ENCODE peak calls at places on chromosome 13, in seven cellular contexts. One of them, this sample, is unnamed.
A peak's percentile ranks its signal among the peaks of the same experiment; 100 is the strongest.

GRCh38 chr13:76425930-76426329 is 460.3 kb downstream of the KCTD12 start:
- DNase-seq in NCI-H2171: peak; percentile 69
- DNase-seq in activated CD4-positive, CD25-positive, alpha-beta regulatory T cell treated with anti-CD3 and anti-CD28 coated beads, Interleukin-2, amount 50 U/mL, for 16 hours: no peak
- DNase-seq in activated naive CD4-positive, alpha-beta T cell treated with anti-CD3 and anti-CD28 coated beads, Interleukin-2, amount 10 ng/mL, durations not matched to agents 7 days and 5 days: no peak
- DNase-seq in midbrain: no peak
- DNase-seq in C1 segment of cervical spinal cord: no peak
- DNase-seq in kidney tubule cell: peak; percentile 11
- DNase-seq in this sample: no peak

GRCh38 chr13:71968025-71968424 is 101.0 kb upstream of the DACH1 start:
- DNase-seq in NCI-H2171: no peak
- DNase-seq in activated CD4-positive, CD25-positive, alpha-beta regulatory T cell treated with anti-CD3 and anti-CD28 coated beads, Interleukin-2, amount 50 U/mL, for 16 hours: no peak
- DNase-seq in activated naive CD4-positive, alpha-beta T cell treated with anti-CD3 and anti-CD28 coated beads, Interleukin-2, amount 10 ng/mL, durations not matched to agents 7 days and 5 days: no peak
- DNase-seq in midbrain: no peak
- DNase-seq in C1 segment of cervical spinal cord: no peak
- DNase-seq in kidney tubule cell: peak; percentile 2
- DNase-seq in this sample: no peak

GRCh38 chr13:67119481-67119883 is 110.7 kb downstream of the PCDH9 start:
- DNase-seq in NCI-H2171: no peak
- DNase-seq in activated CD4-positive, CD25-positive, alpha-beta regulatory T cell treated with anti-CD3 and anti-CD28 coated beads, Interleukin-2, amount 50 U/mL, for 16 hours: no peak
- DNase-seq in activated naive CD4-positive, alpha-beta T cell treated with anti-CD3 and anti-CD28 coated beads, Interleukin-2, amount 10 ng/mL, durations not matched to agents 7 days and 5 days: no peak
- DNase-seq in midbrain: no peak
- DNase-seq in C1 segment of cervical spinal cord: no peak
- DNase-seq in kidney tubule cell: peak; percentile 89
- DNase-seq in this sample: no peak

GRCh38 chr13:98216135-98216565 is 39.1 kb upstream of the RNF113B start:
- DNase-seq in NCI-H2171: no peak
- DNase-seq in activated CD4-positive, CD25-positive, alpha-beta regulatory T cell treated with anti-CD3 and anti-CD28 coated beads, Interleukin-2, amount 50 U/mL, for 16 hours: no peak
- DNase-seq in activated naive CD4-positive, alpha-beta T cell treated with anti-CD3 and anti-CD28 coated beads, Interleukin-2, amount 10 ng/mL, durations not matched to agents 7 days and 5 days: no peak
- DNase-seq in midbrain: no peak
- DNase-seq in C1 segment of cervical spinal cord: no peak
- DNase-seq in kidney tubule cell: peak; percentile 92
- DNase-seq in this sample: no peak

GRCh38 chr13:77509221-77509620 is 26.3 kb upstream of the SCEL start:
- DNase-seq in NCI-H2171: no peak
- DNase-seq in activated CD4-positive, CD25-positive, alpha-beta regulatory T cell treated with anti-CD3 and anti-CD28 coated beads, Interleukin-2, amount 50 U/mL, for 16 hours: no peak
- DNase-seq in activated naive CD4-positive, alpha-beta T cell treated with anti-CD3 and anti-CD28 coated beads, Interleukin-2, amount 10 ng/mL, durations not matched to agents 7 days and 5 days: no peak
- DNase-seq in midbrain: no peak
- DNase-seq in C1 segment of cervical spinal cord: no peak
- DNase-seq in kidney tubule cell: peak; percentile 96
- DNase-seq in this sample: no peak

GRCh38 chr13:79987761-79988160 is 353.2 kb downstream of the SPRY2 start:
- DNase-seq in NCI-H2171: no peak
- DNase-seq in activated CD4-positive, CD25-positive, alpha-beta regulatory T cell treated with anti-CD3 and anti-CD28 coated beads, Interleukin-2, amount 50 U/mL, for 16 hours: no peak
- DNase-seq in activated naive CD4-positive, alpha-beta T cell treated with anti-CD3 and anti-CD28 coated beads, Interleukin-2, amount 10 ng/mL, durations not matched to agents 7 days and 5 days: no peak
- DNase-seq in midbrain: no peak
- DNase-seq in C1 segment of cervical spinal cord: no peak
- DNase-seq in kidney tubule cell: peak; percentile 19
- DNase-seq in this sample: no peak

GRCh38 chr13:109743706-109744453 is 42.5 kb downstream of the IRS2 start:
- DNase-seq in NCI-H2171: peak; percentile 76
- DNase-seq in activated CD4-positive, CD25-positive, alpha-beta regulatory T cell treated with anti-CD3 and anti-CD28 coated beads, Interleukin-2, amount 50 U/mL, for 16 hours: no peak
- DNase-seq in activated naive CD4-positive, alpha-beta T cell treated with anti-CD3 and anti-CD28 coated beads, Interleukin-2, amount 10 ng/mL, durations not matched to agents 7 days and 5 days: peak; percentile 53
- DNase-seq in midbrain: no peak
- DNase-seq in C1 segment of cervical spinal cord: no peak
- DNase-seq in kidney tubule cell: peak; percentile 92
- DNase-seq in this sample: no peak

GRCh38 chr13:59208405-59209195 is 955.1 kb downstream of the DIAPH3 start:
- DNase-seq in NCI-H2171: no peak
- DNase-seq in activated CD4-positive, CD25-positive, alpha-beta regulatory T cell treated with anti-CD3 and anti-CD28 coated beads, Interleukin-2, amount 50 U/mL, for 16 hours: no peak
- DNase-seq in activated naive CD4-positive, alpha-beta T cell treated with anti-CD3 and anti-CD28 coated beads, Interleukin-2, amount 10 ng/mL, durations not matched to agents 7 days and 5 days: no peak
- DNase-seq in midbrain: no peak
- DNase-seq in C1 segment of cervical spinal cord: no peak
- DNase-seq in kidney tubule cell: no peak
- DNase-seq in this sample: no peak

GRCh38 chr13:50636007-50636704 is 207.3 kb downstream of the DLEU7 start:
- DNase-seq in NCI-H2171: no peak
- DNase-seq in activated CD4-positive, CD25-positive, alpha-beta regulatory T cell treated with anti-CD3 and anti-CD28 coated beads, Interleukin-2, amount 50 U/mL, for 16 hours: no peak
- DNase-seq in activated naive CD4-positive, alpha-beta T cell treated with anti-CD3 and anti-CD28 coated beads, Interleukin-2, amount 10 ng/mL, durations not matched to agents 7 days and 5 days: no peak
- DNase-seq in midbrain: no peak
- DNase-seq in C1 segment of cervical spinal cord: no peak
- DNase-seq in kidney tubule cell: no peak
- DNase-seq in this sample: no peak

GRCh38 chr13:99182439-99182838 is 18.2 kb upstream of the UBAC2 start:
- DNase-seq in NCI-H2171: no peak
- DNase-seq in activated CD4-positive, CD25-positive, alpha-beta regulatory T cell treated with anti-CD3 and anti-CD28 coated beads, Interleukin-2, amount 50 U/mL, for 16 hours: no peak
- DNase-seq in activated naive CD4-positive, alpha-beta T cell treated with anti-CD3 and anti-CD28 coated beads, Interleukin-2, amount 10 ng/mL, durations not matched to agents 7 days and 5 days: no peak
- DNase-seq in midbrain: no peak
- DNase-seq in C1 segment of cervical spinal cord: no peak
- DNase-seq in kidney tubule cell: no peak
- DNase-seq in this sample: no peak

GRCh38 chr13:94950303-94950702 is 238.0 kb upstream of the SOX21 start:
- DNase-seq in NCI-H2171: no peak
- DNase-seq in activated CD4-positive, CD25-positive, alpha-beta regulatory T cell treated with anti-CD3 and anti-CD28 coated beads, Interleukin-2, amount 50 U/mL, for 16 hours: no peak
- DNase-seq in activated naive CD4-positive, alpha-beta T cell treated with anti-CD3 and anti-CD28 coated beads, Interleukin-2, amount 10 ng/mL, durations not matched to agents 7 days and 5 days: no peak
- DNase-seq in midbrain: no peak
- DNase-seq in C1 segment of cervical spinal cord: no peak
- DNase-seq in kidney tubule cell: no peak
- DNase-seq in this sample: no peak

GRCh38 chr13:23588576-23589141 is 18.4 kb downstream of the TNFRSF19 start:
- DNase-seq in NCI-H2171: no peak
- DNase-seq in activated CD4-positive, CD25-positive, alpha-beta regulatory T cell treated with anti-CD3 and anti-CD28 coated beads, Interleukin-2, amount 50 U/mL, for 16 hours: no peak
- DNase-seq in activated naive CD4-positive, alpha-beta T cell treated with anti-CD3 and anti-CD28 coated beads, Interleukin-2, amount 10 ng/mL, durations not matched to agents 7 days and 5 days: no peak
- DNase-seq in midbrain: no peak
- DNase-seq in C1 segment of cervical spinal cord: no peak
- DNase-seq in kidney tubule cell: peak; percentile 69
- DNase-seq in this sample: no peak

GRCh38 chr13:41139296-41139966 is 6.8 kb upstream of the KBTBD6 start:
- DNase-seq in NCI-H2171: no peak
- DNase-seq in activated CD4-positive, CD25-positive, alpha-beta regulatory T cell treated with anti-CD3 and anti-CD28 coated beads, Interleukin-2, amount 50 U/mL, for 16 hours: no peak
- DNase-seq in activated naive CD4-positive, alpha-beta T cell treated with anti-CD3 and anti-CD28 coated beads, Interleukin-2, amount 10 ng/mL, durations not matched to agents 7 days and 5 days: no peak
- DNase-seq in midbrain: no peak
- DNase-seq in C1 segment of cervical spinal cord: no peak
- DNase-seq in kidney tubule cell: peak; percentile 27
- DNase-seq in this sample: no peak

GRCh38 chr13:34357435-34358232 is 539.7 kb downstream of the RFC3 start:
- DNase-seq in NCI-H2171: no peak
- DNase-seq in activated CD4-positive, CD25-positive, alpha-beta regulatory T cell treated with anti-CD3 and anti-CD28 coated beads, Interleukin-2, amount 50 U/mL, for 16 hours: no peak
- DNase-seq in activated naive CD4-positive, alpha-beta T cell treated with anti-CD3 and anti-CD28 coated beads, Interleukin-2, amount 10 ng/mL, durations not matched to agents 7 days and 5 days: no peak
- DNase-seq in midbrain: no peak
- DNase-seq in C1 segment of cervical spinal cord: no peak
- DNase-seq in kidney tubule cell: peak; percentile 93
- DNase-seq in this sample: no peak

GRCh38 chr13:76732367-76732766 is 153.8 kb downstream of the KCTD12 start:
- DNase-seq in NCI-H2171: no peak
- DNase-seq in activated CD4-positive, CD25-positive, alpha-beta regulatory T cell treated with anti-CD3 and anti-CD28 coated beads, Interleukin-2, amount 50 U/mL, for 16 hours: no peak
- DNase-seq in activated naive CD4-positive, alpha-beta T cell treated with anti-CD3 and anti-CD28 coated beads, Interleukin-2, amount 10 ng/mL, durations not matched to agents 7 days and 5 days: no peak
- DNase-seq in midbrain: no peak
- DNase-seq in C1 segment of cervical spinal cord: no peak
- DNase-seq in kidney tubule cell: no peak
- DNase-seq in this sample: no peak

GRCh38 chr13:40585911-40586471 is 80.5 kb downstream of the FOXO1 start:
- DNase-seq in NCI-H2171: no peak
- DNase-seq in activated CD4-positive, CD25-positive, alpha-beta regulatory T cell treated with anti-CD3 and anti-CD28 coated beads, Interleukin-2, amount 50 U/mL, for 16 hours: no peak
- DNase-seq in activated naive CD4-positive, alpha-beta T cell treated with anti-CD3 and anti-CD28 coated beads, Interleukin-2, amount 10 ng/mL, durations not matched to agents 7 days and 5 days: no peak
- DNase-seq in midbrain: no peak
- DNase-seq in C1 segment of cervical spinal cord: no peak
- DNase-seq in kidney tubule cell: peak; percentile 33
- DNase-seq in this sample: no peak

GRCh38 chr13:80251403-80251802 is 89.5 kb downstream of the SPRY2 start:
- DNase-seq in NCI-H2171: no peak
- DNase-seq in activated CD4-positive, CD25-positive, alpha-beta regulatory T cell treated with anti-CD3 and anti-CD28 coated beads, Interleukin-2, amount 50 U/mL, for 16 hours: no peak
- DNase-seq in activated naive CD4-positive, alpha-beta T cell treated with anti-CD3 and anti-CD28 coated beads, Interleukin-2, amount 10 ng/mL, durations not matched to agents 7 days and 5 days: no peak
- DNase-seq in midbrain: no peak
- DNase-seq in C1 segment of cervical spinal cord: no peak
- DNase-seq in kidney tubule cell: peak; percentile 70
- DNase-seq in this sample: no peak

GRCh38 chr13:39189778-39190177 is 151.5 kb downstream of the NHLRC3 start:
- DNase-seq in NCI-H2171: no peak
- DNase-seq in activated CD4-positive, CD25-positive, alpha-beta regulatory T cell treated with anti-CD3 and anti-CD28 coated beads, Interleukin-2, amount 50 U/mL, for 16 hours: no peak
- DNase-seq in activated naive CD4-positive, alpha-beta T cell treated with anti-CD3 and anti-CD28 coated beads, Interleukin-2, amount 10 ng/mL, durations not matched to agents 7 days and 5 days: no peak
- DNase-seq in midbrain: no peak
- DNase-seq in C1 segment of cervical spinal cord: no peak
- DNase-seq in kidney tubule cell: no peak
- DNase-seq in this sample: no peak

GRCh38 chr13:24866488-24866887 is 102.5 kb downstream of the RNF17 start:
- DNase-seq in NCI-H2171: no peak
- DNase-seq in activated CD4-positive, CD25-positive, alpha-beta regulatory T cell treated with anti-CD3 and anti-CD28 coated beads, Interleukin-2, amount 50 U/mL, for 16 hours: no peak
- DNase-seq in activated naive CD4-positive, alpha-beta T cell treated with anti-CD3 and anti-CD28 coated beads, Interleukin-2, amount 10 ng/mL, durations not matched to agents 7 days and 5 days: no peak
- DNase-seq in midbrain: no peak
- DNase-seq in C1 segment of cervical spinal cord: no peak
- DNase-seq in kidney tubule cell: no peak
- DNase-seq in this sample: no peak

GRCh38 chr13:50131998-50132936 is 117.0 kb downstream of the KCNRG start:
- DNase-seq in NCI-H2171: no peak
- DNase-seq in activated CD4-positive, CD25-positive, alpha-beta regulatory T cell treated with anti-CD3 and anti-CD28 coated beads, Interleukin-2, amount 50 U/mL, for 16 hours: no peak
- DNase-seq in activated naive CD4-positive, alpha-beta T cell treated with anti-CD3 and anti-CD28 coated beads, Interleukin-2, amount 10 ng/mL, durations not matched to agents 7 days and 5 days: peak; percentile 26
- DNase-seq in midbrain: no peak
- DNase-seq in C1 segment of cervical spinal cord: no peak
- DNase-seq in kidney tubule cell: no peak
- DNase-seq in this sample: no peak

GRCh38 chr13:60604058-60604457 is 207.0 kb downstream of the TDRD3 start:
- DNase-seq in NCI-H2171: no peak
- DNase-seq in activated CD4-positive, CD25-positive, alpha-beta regulatory T cell treated with anti-CD3 and anti-CD28 coated beads, Interleukin-2, amount 50 U/mL, for 16 hours: no peak
- DNase-seq in activated naive CD4-positive, alpha-beta T cell treated with anti-CD3 and anti-CD28 coated beads, Interleukin-2, amount 10 ng/mL, durations not matched to agents 7 days and 5 days: no peak
- DNase-seq in midbrain: no peak
- DNase-seq in C1 segment of cervical spinal cord: no peak
- DNase-seq in kidney tubule cell: no peak
- DNase-seq in this sample: no peak

GRCh38 chr13:46983881-46984280 is 87.0 kb upstream of the HTR2A start:
- DNase-seq in NCI-H2171: no peak
- DNase-seq in activated CD4-positive, CD25-positive, alpha-beta regulatory T cell treated with anti-CD3 and anti-CD28 coated beads, Interleukin-2, amount 50 U/mL, for 16 hours: no peak
- DNase-seq in activated naive CD4-positive, alpha-beta T cell treated with anti-CD3 and anti-CD28 coated beads, Interleukin-2, amount 10 ng/mL, durations not matched to agents 7 days and 5 days: no peak
- DNase-seq in midbrain: no peak
- DNase-seq in C1 segment of cervical spinal cord: no peak
- DNase-seq in kidney tubule cell: peak; percentile 87
- DNase-seq in this sample: no peak

GRCh38 chr13:114064516-114065140 is 67.8 kb downstream of the RASA3 start:
- DNase-seq in NCI-H2171: no peak
- DNase-seq in activated CD4-positive, CD25-positive, alpha-beta regulatory T cell treated with anti-CD3 and anti-CD28 coated beads, Interleukin-2, amount 50 U/mL, for 16 hours: no peak
- DNase-seq in activated naive CD4-positive, alpha-beta T cell treated with anti-CD3 and anti-CD28 coated beads, Interleukin-2, amount 10 ng/mL, durations not matched to agents 7 days and 5 days: no peak
- DNase-seq in midbrain: peak; percentile 77
- DNase-seq in C1 segment of cervical spinal cord: peak; percentile 87
- DNase-seq in kidney tubule cell: peak; percentile 38
- DNase-seq in this sample: no peak

GRCh38 chr13:34302596-34302995 is 484.6 kb downstream of the RFC3 start:
- DNase-seq in NCI-H2171: no peak
- DNase-seq in activated CD4-positive, CD25-positive, alpha-beta regulatory T cell treated with anti-CD3 and anti-CD28 coated beads, Interleukin-2, amount 50 U/mL, for 16 hours: no peak
- DNase-seq in activated naive CD4-positive, alpha-beta T cell treated with anti-CD3 and anti-CD28 coated beads, Interleukin-2, amount 10 ng/mL, durations not matched to agents 7 days and 5 days: no peak
- DNase-seq in midbrain: no peak
- DNase-seq in C1 segment of cervical spinal cord: no peak
- DNase-seq in kidney tubule cell: no peak
- DNase-seq in this sample: no peak

GRCh38 chr13:51823351-51823750 is 19.4 kb upstream of the DHRS12 start:
- DNase-seq in NCI-H2171: no peak
- DNase-seq in activated CD4-positive, CD25-positive, alpha-beta regulatory T cell treated with anti-CD3 and anti-CD28 coated beads, Interleukin-2, amount 50 U/mL, for 16 hours: no peak
- DNase-seq in activated naive CD4-positive, alpha-beta T cell treated with anti-CD3 and anti-CD28 coated beads, Interleukin-2, amount 10 ng/mL, durations not matched to agents 7 days and 5 days: no peak
- DNase-seq in midbrain: no peak
- DNase-seq in C1 segment of cervical spinal cord: no peak
- DNase-seq in kidney tubule cell: no peak
- DNase-seq in this sample: no peak

GRCh38 chr13:49367640-49368431 is 76.0 kb downstream of the CAB39L start:
- DNase-seq in NCI-H2171: no peak
- DNase-seq in activated CD4-positive, CD25-positive, alpha-beta regulatory T cell treated with anti-CD3 and anti-CD28 coated beads, Interleukin-2, amount 50 U/mL, for 16 hours: no peak
- DNase-seq in activated naive CD4-positive, alpha-beta T cell treated with anti-CD3 and anti-CD28 coated beads, Interleukin-2, amount 10 ng/mL, durations not matched to agents 7 days and 5 days: no peak
- DNase-seq in midbrain: no peak
- DNase-seq in C1 segment of cervical spinal cord: no peak
- DNase-seq in kidney tubule cell: no peak
- DNase-seq in this sample: no peak

GRCh38 chr13:42354246-42355117 is 82.5 kb downstream of the AKAP11 start:
- DNase-seq in NCI-H2171: no peak
- DNase-seq in activated CD4-positive, CD25-positive, alpha-beta regulatory T cell treated with anti-CD3 and anti-CD28 coated beads, Interleukin-2, amount 50 U/mL, for 16 hours: no peak
- DNase-seq in activated naive CD4-positive, alpha-beta T cell treated with anti-CD3 and anti-CD28 coated beads, Interleukin-2, amount 10 ng/mL, durations not matched to agents 7 days and 5 days: peak; percentile 61
- DNase-seq in midbrain: no peak
- DNase-seq in C1 segment of cervical spinal cord: no peak
- DNase-seq in kidney tubule cell: peak; percentile 67
- DNase-seq in this sample: no peak

GRCh38 chr13:87827479-87827878 is 156.3 kb downstream of the SLITRK5 start:
- DNase-seq in NCI-H2171: no peak
- DNase-seq in activated CD4-positive, CD25-positive, alpha-beta regulatory T cell treated with anti-CD3 and anti-CD28 coated beads, Interleukin-2, amount 50 U/mL, for 16 hours: no peak
- DNase-seq in activated naive CD4-positive, alpha-beta T cell treated with anti-CD3 and anti-CD28 coated beads, Interleukin-2, amount 10 ng/mL, durations not matched to agents 7 days and 5 days: no peak
- DNase-seq in midbrain: no peak
- DNase-seq in C1 segment of cervical spinal cord: no peak
- DNase-seq in kidney tubule cell: peak; percentile 78
- DNase-seq in this sample: no peak

GRCh38 chr13:113288880-113289279 is 8.2 kb upstream of the LAMP1 start:
- DNase-seq in NCI-H2171: no peak
- DNase-seq in activated CD4-positive, CD25-positive, alpha-beta regulatory T cell treated with anti-CD3 and anti-CD28 coated beads, Interleukin-2, amount 50 U/mL, for 16 hours: no peak
- DNase-seq in activated naive CD4-positive, alpha-beta T cell treated with anti-CD3 and anti-CD28 coated beads, Interleukin-2, amount 10 ng/mL, durations not matched to agents 7 days and 5 days: no peak
- DNase-seq in midbrain: no peak
- DNase-seq in C1 segment of cervical spinal cord: no peak
- DNase-seq in kidney tubule cell: no peak
- DNase-seq in this sample: no peak

GRCh38 chr13:51959773-51960172 is 51.5 kb downstream of the ATP7B start:
- DNase-seq in NCI-H2171: no peak
- DNase-seq in activated CD4-positive, CD25-positive, alpha-beta regulatory T cell treated with anti-CD3 and anti-CD28 coated beads, Interleukin-2, amount 50 U/mL, for 16 hours: no peak
- DNase-seq in activated naive CD4-positive, alpha-beta T cell treated with anti-CD3 and anti-CD28 coated beads, Interleukin-2, amount 10 ng/mL, durations not matched to agents 7 days and 5 days: peak; percentile 39
- DNase-seq in midbrain: no peak
- DNase-seq in C1 segment of cervical spinal cord: no peak
- DNase-seq in kidney tubule cell: no peak
- DNase-seq in this sample: no peak

GRCh38 chr13:50529154-50529882 is 314.2 kb downstream of the DLEU7 start:
- DNase-seq in NCI-H2171: peak; percentile 26
- DNase-seq in activated CD4-positive, CD25-positive, alpha-beta regulatory T cell treated with anti-CD3 and anti-CD28 coated beads, Interleukin-2, amount 50 U/mL, for 16 hours: no peak
- DNase-seq in activated naive CD4-positive, alpha-beta T cell treated with anti-CD3 and anti-CD28 coated beads, Interleukin-2, amount 10 ng/mL, durations not matched to agents 7 days and 5 days: no peak
- DNase-seq in midbrain: peak; percentile 66
- DNase-seq in C1 segment of cervical spinal cord: peak; percentile 62
- DNase-seq in kidney tubule cell: peak; percentile 83
- DNase-seq in this sample: peak; percentile 75

GRCh38 chr13:52010890-52011689 is at the start of gene ATP7B:
- DNase-seq in NCI-H2171: no peak
- DNase-seq in activated CD4-positive, CD25-positive, alpha-beta regulatory T cell treated with anti-CD3 and anti-CD28 coated beads, Interleukin-2, amount 50 U/mL, for 16 hours: no peak
- DNase-seq in activated naive CD4-positive, alpha-beta T cell treated with anti-CD3 and anti-CD28 coated beads, Interleukin-2, amount 10 ng/mL, durations not matched to agents 7 days and 5 days: peak; percentile 24
- DNase-seq in midbrain: no peak
- DNase-seq in C1 segment of cervical spinal cord: no peak
- DNase-seq in kidney tubule cell: peak; percentile 26
- DNase-seq in this sample: no peak

GRCh38 chr13:24709186-24709913 is 29.1 kb downstream of the ATP12A start:
- DNase-seq in NCI-H2171: no peak
- DNase-seq in activated CD4-positive, CD25-positive, alpha-beta regulatory T cell treated with anti-CD3 and anti-CD28 coated beads, Interleukin-2, amount 50 U/mL, for 16 hours: peak; percentile 24
- DNase-seq in activated naive CD4-positive, alpha-beta T cell treated with anti-CD3 and anti-CD28 coated beads, Interleukin-2, amount 10 ng/mL, durations not matched to agents 7 days and 5 days: peak; percentile 81
- DNase-seq in midbrain: no peak
- DNase-seq in C1 segment of cervical spinal cord: no peak
- DNase-seq in kidney tubule cell: no peak
- DNase-seq in this sample: no peak

GRCh38 chr13:20045946-20046548 is 87.5 kb downstream of the ZMYM2 start:
- DNase-seq in NCI-H2171: no peak
- DNase-seq in activated CD4-positive, CD25-positive, alpha-beta regulatory T cell treated with anti-CD3 and anti-CD28 coated beads, Interleukin-2, amount 50 U/mL, for 16 hours: no peak
- DNase-seq in activated naive CD4-positive, alpha-beta T cell treated with anti-CD3 and anti-CD28 coated beads, Interleukin-2, amount 10 ng/mL, durations not matched to agents 7 days and 5 days: no peak
- DNase-seq in midbrain: no peak
- DNase-seq in C1 segment of cervical spinal cord: no peak
- DNase-seq in kidney tubule cell: peak; percentile 39
- DNase-seq in this sample: no peak

GRCh38 chr13:28621439-28621838 is 37.5 kb upstream of the POMP start:
- DNase-seq in NCI-H2171: no peak
- DNase-seq in activated CD4-positive, CD25-positive, alpha-beta regulatory T cell treated with anti-CD3 and anti-CD28 coated beads, Interleukin-2, amount 50 U/mL, for 16 hours: no peak
- DNase-seq in activated naive CD4-positive, alpha-beta T cell treated with anti-CD3 and anti-CD28 coated beads, Interleukin-2, amount 10 ng/mL, durations not matched to agents 7 days and 5 days: no peak
- DNase-seq in midbrain: no peak
- DNase-seq in C1 segment of cervical spinal cord: no peak
- DNase-seq in kidney tubule cell: no peak
- DNase-seq in this sample: no peak

GRCh38 chr13:107838592-107839161 is 376.7 kb downstream of the LIG4 start:
- DNase-seq in NCI-H2171: no peak
- DNase-seq in activated CD4-positive, CD25-positive, alpha-beta regulatory T cell treated with anti-CD3 and anti-CD28 coated beads, Interleukin-2, amount 50 U/mL, for 16 hours: no peak
- DNase-seq in activated naive CD4-positive, alpha-beta T cell treated with anti-CD3 and anti-CD28 coated beads, Interleukin-2, amount 10 ng/mL, durations not matched to agents 7 days and 5 days: no peak
- DNase-seq in midbrain: no peak
- DNase-seq in C1 segment of cervical spinal cord: no peak
- DNase-seq in kidney tubule cell: no peak
- DNase-seq in this sample: no peak

GRCh38 chr13:20431080-20431479 is 94.6 kb downstream of the CRYL1 start:
- DNase-seq in NCI-H2171: no peak
- DNase-seq in activated CD4-positive, CD25-positive, alpha-beta regulatory T cell treated with anti-CD3 and anti-CD28 coated beads, Interleukin-2, amount 50 U/mL, for 16 hours: no peak
- DNase-seq in activated naive CD4-positive, alpha-beta T cell treated with anti-CD3 and anti-CD28 coated beads, Interleukin-2, amount 10 ng/mL, durations not matched to agents 7 days and 5 days: no peak
- DNase-seq in midbrain: no peak
- DNase-seq in C1 segment of cervical spinal cord: no peak
- DNase-seq in kidney tubule cell: peak; percentile 82
- DNase-seq in this sample: no peak

GRCh38 chr13:66099825-66100224 is 1130.3 kb downstream of the PCDH9 start:
- DNase-seq in NCI-H2171: no peak
- DNase-seq in activated CD4-positive, CD25-positive, alpha-beta regulatory T cell treated with anti-CD3 and anti-CD28 coated beads, Interleukin-2, amount 50 U/mL, for 16 hours: no peak
- DNase-seq in activated naive CD4-positive, alpha-beta T cell treated with anti-CD3 and anti-CD28 coated beads, Interleukin-2, amount 10 ng/mL, durations not matched to agents 7 days and 5 days: no peak
- DNase-seq in midbrain: no peak
- DNase-seq in C1 segment of cervical spinal cord: no peak
- DNase-seq in kidney tubule cell: no peak
- DNase-seq in this sample: no peak